ENCODE peak calls at places on chromosomes 3 and 15, in ten cellular contexts. B is body of pancreas; P is GM06990; E is hepatocyte; Q is psoas muscle; U is Peyer's patch; Y is keratinocyte; N is IMR-90; R is bronchial epithelial cell; L is CD8-positive, alpha-beta T cell. O is an unnamed sample. For H3K36me3 and H3K27me3, the result is how much of the 10 kb centered on the place peaks cover.

GRCh38 chr15:80645494-80646065 is 49.5 kb upstream of the ABHD17C start:
- DNase-seq in B (no peak), P (no peak), E (no peak), Q (no peak), U (no peak), Y (no peak), N (peak), R (no peak), L (no peak), O (no peak)

GRCh38 chr3:111667621-111668239 is 72.6 kb upstream of the ZBED2 start:
- DNase-seq in B (no peak), P (peak), E (no peak), Q (peak), U (no peak), Y (no peak), N (peak), R (peak), L (peak), O (no peak)

GRCh38 chr15:74242296-74242929 is 6.3 kb downstream of the CCDC33 start:
- DNase-seq in B (peak), P (no peak), E (peak), Q (peak), U (no peak), Y (no peak), N (peak), R (no peak), L (no peak), O (peak)

GRCh38 chr15:36067483-36068274 is 511.7 kb upstream of the CDIN1 start:
- DNase-seq in B (no peak), P (no peak), E (no peak), Q (no peak), U (no peak), Y (no peak), N (no peak), R (no peak), L (no peak), O (no peak)

GRCh38 chr3:152404976-152405375 is 136.2 kb downstream of the MBNL1 start:
- DNase-seq in B (no peak), P (no peak), E (no peak), Q (no peak), U (no peak), Y (no peak), N (no peak), R (no peak), L (no peak), O (no peak)

GRCh38 chr15:88690331-88690730 is 51.5 kb downstream of the ISG20 start:
- DNase-seq in B (no peak), P (no peak), E (no peak), Q (no peak), U (no peak), Y (no peak), N (no peak), R (peak), L (no peak), O (no peak)

GRCh38 chr3:22241110-22241509 is 490.1 kb upstream of the ZNF385D start:
- DNase-seq in B (no peak), P (no peak), E (no peak), Q (no peak), U (no peak), Y (no peak), N (no peak), R (no peak), L (no peak), O (no peak)

GRCh38 chr3:157248590-157249425 is 88.9 kb upstream of the CCNL1 start:
- DNase-seq in B (peak), P (no peak), E (peak), Q (no peak), U (no peak), Y (no peak), N (peak), R (peak), L (no peak), O (peak)

GRCh38 chr3:111594205-111594604 is 941 bp downstream of the ZBED2 start:
- DNase-seq in B (no peak), P (no peak), E (no peak), Q (no peak), U (no peak), Y (no peak), N (peak), R (peak), L (no peak), O (peak)

GRCh38 chr15:67556964-67557570 is 14.6 kb downstream of the MAP2K5 start:
- DNase-seq in B (no peak), P (no peak), E (no peak), Q (no peak), U (no peak), Y (no peak), N (no peak), R (no peak), L (no peak), O (no peak)

GRCh38 chr3:107542665-107543064 is 19.9 kb downstream of the BBX start:
- DNase-seq in B (no peak), P (no peak), E (no peak), Q (no peak), U (no peak), Y (no peak), N (peak), R (no peak), L (no peak), O (no peak)

GRCh38 chr15:44706946-44707636 is 4.0 kb downstream of the PATL2 start:
- DNase-seq in B (no peak), P (no peak), E (peak), Q (no peak), U (peak), Y (no peak), N (no peak), R (peak), L (no peak), O (no peak)

GRCh38 chr15:90872481-90873184 is 4.2 kb downstream of the FURIN start:
- DNase-seq in B (peak), P (no peak), E (peak), Q (no peak), U (peak), Y (no peak), N (peak), R (peak), L (no peak), O (peak)

GRCh38 chr15:62914461-62915079 is 128.0 kb upstream of the TPM1 start:
- DNase-seq in B (no peak), P (no peak), E (no peak), Q (no peak), U (no peak), Y (no peak), N (no peak), R (no peak), L (no peak), O (no peak)

GRCh38 chr3:5202267-5202666 is 14.8 kb downstream of the EDEM1 start:
- DNase-seq in B (no peak), P (no peak), E (no peak), Q (no peak), U (no peak), Y (no peak), N (no peak), R (no peak), L (no peak), O (no peak)

GRCh38 chr3:186380622-186381380 is 18.8 kb upstream of the DGKG start:
- DNase-seq in B (no peak), P (no peak), E (no peak), Q (no peak), U (no peak), Y (no peak), N (peak), R (peak), L (no peak), O (peak)

GRCh38 chr3:45946307-45946706 is 3.0 kb downstream of the CXCR6 start:
- DNase-seq in B (no peak), P (no peak), E (no peak), Q (no peak), U (no peak), Y (no peak), N (no peak), R (no peak), L (no peak), O (no peak)

GRCh38 chr15:89690276-89691218 is at the start of the genes PEX11A and WDR93:
- DNase-seq in B (peak), P (peak), E (peak), Q (peak), U (peak), Y (peak), N (peak), R (peak), L (peak), O (peak)

GRCh38 chr3:40616420-40616819 is 91.7 kb downstream of the ZNF621 start:
- DNase-seq in B (no peak), P (no peak), E (no peak), Q (no peak), U (no peak), Y (no peak), N (no peak), R (no peak), L (no peak), O (no peak)

GRCh38 chr3:40615916-40616315 is 91.2 kb downstream of the ZNF621 start:
- DNase-seq in B (no peak), P (no peak), E (no peak), Q (no peak), U (no peak), Y (no peak), N (no peak), R (no peak), L (no peak), O (no peak)

GRCh38 chr3:40613306-40613705 is 88.5 kb downstream of the ZNF621 start:
- DNase-seq in B (no peak), P (no peak), E (no peak), Q (no peak), U (no peak), Y (no peak), N (no peak), R (no peak), L (no peak), O (no peak)

GRCh38 chr3:40617084-40617483 is 92.3 kb downstream of the ZNF621 start:
- DNase-seq in B (no peak), P (no peak), E (no peak), Q (no peak), U (no peak), Y (no peak), N (no peak), R (no peak), L (no peak), O (no peak)

DNA sequence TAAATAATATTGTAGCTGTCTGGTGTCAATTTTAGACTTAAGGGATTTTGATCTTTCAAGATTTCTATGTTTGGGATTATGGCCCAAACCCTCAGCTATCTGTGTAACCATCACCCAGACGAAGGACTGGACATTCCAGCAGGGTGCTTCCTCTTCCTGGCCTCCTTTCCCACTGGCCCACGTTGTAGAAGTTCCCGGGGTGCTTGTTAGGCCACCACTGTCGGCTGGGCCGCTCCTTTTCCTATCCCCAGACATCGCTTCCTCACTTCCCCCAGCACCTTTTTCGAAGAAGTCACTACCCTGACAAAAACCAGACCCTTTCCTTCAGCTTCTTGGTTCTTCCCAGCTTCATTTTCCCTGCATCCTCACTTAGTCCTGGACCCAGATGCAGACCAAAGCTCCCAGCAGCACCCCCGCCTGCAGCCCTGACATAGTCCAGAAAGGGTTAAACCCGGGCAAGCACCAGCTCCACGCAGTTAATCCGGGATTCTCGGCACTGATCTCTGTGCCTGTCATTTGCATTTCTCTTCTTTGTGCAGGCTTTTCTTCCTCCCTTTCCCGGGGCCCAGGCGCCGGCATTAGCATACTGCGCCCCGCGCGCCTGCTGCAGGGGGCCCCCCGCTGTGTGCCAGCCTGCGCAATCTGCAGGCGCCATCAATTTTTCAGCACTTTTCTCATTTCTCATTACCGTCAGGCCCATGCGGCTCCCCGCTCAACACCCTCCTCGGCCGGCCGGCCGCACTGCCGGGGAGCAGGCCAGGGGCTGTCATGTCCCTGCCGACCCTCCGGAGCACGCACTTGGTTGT is 90.6 kb downstream of the ZNF621 start:
- DNase-seq in B (no peak), P (no peak), E (peak), Q (no peak), U (no peak), Y (no peak), N (no peak), R (no peak), L (no peak), O (no peak)
- H3K4me3 ChIP-seq in B (no peak), P (no peak), E (no peak), Q (no peak), U (no peak), Y (no peak), N (no peak), R (no peak), L (no peak), O (no peak)

GRCh38 chr3:134260984-134261383 is 10.3 kb upstream of the RYK start:
- DNase-seq in B (no peak), P (no peak), E (no peak), Q (no peak), U (no peak), Y (no peak), N (no peak), R (peak), L (no peak), O (no peak)
- H3K36me3 ChIP-seq in B (under half), P (under half), E (under half), Q (under half), U (under half), Y (under half), N (under half), R (under half), L (under half), O (under half)

GRCh38 chr3:168864107-168865021 is 768.6 kb upstream of the GOLIM4 start:
- DNase-seq in B (no peak), P (no peak), E (no peak), Q (no peak), U (no peak), Y (no peak), N (no peak), R (no peak), L (no peak), O (no peak)
- H3K27me3 ChIP-seq in B (under half), P (under half), E (under half), Q (under half), U (under half), Y (under half), N (under half), R (under half), L (under half), O (under half)

GRCh38 chr3:119662604-119663377 is 2.4 kb upstream of the POPDC2 start:
- DNase-seq in B (no peak), P (no peak), E (no peak), Q (no peak), U (no peak), Y (no peak), N (peak), R (no peak), L (no peak), O (peak)

GRCh38 chr3:119658994-119659393 is 1.4 kb downstream of the POPDC2 start:
- DNase-seq in B (no peak), P (no peak), E (no peak), Q (no peak), U (no peak), Y (no peak), N (no peak), R (no peak), L (no peak), O (no peak)

GRCh38 chr3:119659584-119660291 is 651 bp downstream of the POPDC2 start:
- DNase-seq in B (no peak), P (no peak), E (no peak), Q (no peak), U (no peak), Y (no peak), N (no peak), R (no peak), L (no peak), O (no peak)

GRCh38 chr3:119657887-119658702 is 2.3 kb downstream of the POPDC2 start:
- DNase-seq in B (no peak), P (no peak), E (no peak), Q (no peak), U (no peak), Y (no peak), N (no peak), R (no peak), L (no peak), O (no peak)

DNA sequence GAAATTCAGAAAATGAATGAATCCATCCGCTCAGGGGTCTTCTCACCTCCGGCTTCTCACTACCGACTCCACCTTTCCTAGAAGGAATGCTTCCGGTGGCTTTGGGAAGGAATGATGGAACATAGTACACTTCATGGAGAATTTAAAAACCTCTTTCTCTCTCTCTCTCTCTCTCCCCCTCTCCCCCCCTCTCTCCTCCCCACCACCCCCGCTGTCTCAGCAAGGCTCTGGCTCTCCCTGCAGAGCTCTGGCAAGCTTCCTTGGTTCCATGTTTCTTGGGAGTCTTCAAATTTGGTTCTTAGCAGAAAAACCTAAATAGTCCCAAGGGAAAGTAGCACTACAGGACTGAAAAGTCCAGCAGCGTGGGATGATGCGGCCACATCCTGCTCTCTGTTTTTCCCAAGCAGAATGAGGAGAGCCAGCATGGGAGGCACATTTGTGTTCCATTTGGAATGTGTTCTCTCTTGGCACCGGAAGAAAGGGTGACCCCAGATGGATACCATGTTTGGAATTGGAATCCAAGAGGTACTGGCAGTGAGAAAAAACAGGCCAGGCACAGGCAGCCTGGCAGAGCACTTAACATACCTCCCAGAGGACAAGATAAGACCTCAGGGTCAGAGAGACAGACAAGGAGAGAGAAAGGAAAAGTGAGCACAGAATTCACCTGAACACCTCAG is at the start of gene POPDC2:
- DNase-seq in B (no peak), P (no peak), E (no peak), Q (no peak), U (no peak), Y (no peak), N (no peak), R (no peak), L (no peak), O (no peak)
- H3K4me3 ChIP-seq in B (no peak), P (no peak), E (no peak), Q (peak), U (no peak), Y (no peak), N (no peak), R (no peak), L (no peak), O (no peak)

DNA sequence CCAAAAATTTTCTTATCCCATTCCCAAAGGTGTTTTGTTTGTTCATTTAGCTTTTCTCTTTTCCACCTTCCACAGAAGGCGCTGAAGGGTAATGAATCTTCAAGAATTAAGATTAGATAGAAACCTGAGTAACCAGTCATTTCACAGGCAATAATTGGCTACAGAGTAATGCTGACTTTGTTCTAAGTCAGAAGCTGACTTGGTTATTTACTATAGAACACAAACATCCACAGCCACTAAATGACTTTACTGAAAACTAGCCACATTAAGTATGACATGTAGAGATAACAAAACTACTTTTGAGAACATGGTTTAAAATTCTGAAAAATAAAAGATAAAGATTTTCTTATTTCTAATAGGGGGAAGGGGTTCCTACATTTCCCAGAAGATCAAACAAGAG is 7.8 kb downstream of the CLDND1 start:
- DNase-seq in B (no peak), P (no peak), E (no peak), Q (no peak), U (no peak), Y (no peak), N (no peak), R (no peak), L (no peak), O (no peak)
- H3K36me3 ChIP-seq in B (under half), P (under half), E (under half), Q (under half), U (under half), Y (under half), N (under half), R (under half), L (under half), O (half or more)

GRCh38 chr15:96323250-96324162 is 7.0 kb upstream of the NR2F2 start:
- DNase-seq in B (no peak), P (no peak), E (no peak), Q (no peak), U (no peak), Y (no peak), N (no peak), R (no peak), L (no peak), O (no peak)
- H3K27me3 ChIP-seq in B (under half), P (under half), E (under half), Q (under half), U (under half), Y (under half), N (under half), R (under half), L (under half), O (under half)

GRCh38 chr3:50502584-50503423 is 630 bp downstream of the CACNA2D2 start:
- DNase-seq in B (no peak), P (no peak), E (peak), Q (no peak), U (no peak), Y (no peak), N (no peak), R (no peak), L (no peak), O (no peak)
- H3K4me3 ChIP-seq in B (no peak), P (no peak), E (peak), Q (peak), U (peak), Y (no peak), N (no peak), R (no peak), L (peak), O (no peak)

DNA sequence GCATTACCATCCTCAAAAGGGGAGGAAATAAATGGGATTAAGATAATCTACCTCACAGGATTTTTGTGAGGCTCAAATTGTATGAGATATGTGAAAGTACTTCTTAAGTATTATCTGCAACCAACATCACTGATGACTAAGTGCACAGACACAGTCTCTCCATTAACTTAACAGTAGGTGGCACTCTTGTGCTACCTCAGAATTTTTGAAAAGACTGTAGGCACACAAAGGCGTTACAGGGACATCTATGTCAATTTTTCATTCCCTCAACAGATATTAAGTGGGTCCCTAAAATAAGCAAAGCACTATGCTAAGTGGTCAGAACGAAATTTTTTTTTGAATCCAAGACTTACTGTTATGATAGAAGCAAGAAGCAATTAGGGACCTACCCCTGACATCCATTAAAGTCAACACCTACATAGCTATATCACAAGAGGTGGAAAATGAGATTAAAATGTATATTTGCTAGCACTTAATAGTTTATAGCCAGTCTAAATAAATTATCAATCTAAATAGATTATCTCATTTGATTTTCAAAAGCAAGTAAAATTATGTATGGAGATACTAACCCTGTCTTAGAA is 52.9 kb downstream of the RYK start:
- DNase-seq in B (no peak), P (peak), E (peak), Q (no peak), U (no peak), Y (peak), N (peak), R (peak), L (no peak), O (no peak)
- H3K36me3 ChIP-seq in B (under half), P (under half), E (under half), Q (under half), U (under half), Y (under half), N (under half), R (under half), L (under half), O (half or more)

DNA sequence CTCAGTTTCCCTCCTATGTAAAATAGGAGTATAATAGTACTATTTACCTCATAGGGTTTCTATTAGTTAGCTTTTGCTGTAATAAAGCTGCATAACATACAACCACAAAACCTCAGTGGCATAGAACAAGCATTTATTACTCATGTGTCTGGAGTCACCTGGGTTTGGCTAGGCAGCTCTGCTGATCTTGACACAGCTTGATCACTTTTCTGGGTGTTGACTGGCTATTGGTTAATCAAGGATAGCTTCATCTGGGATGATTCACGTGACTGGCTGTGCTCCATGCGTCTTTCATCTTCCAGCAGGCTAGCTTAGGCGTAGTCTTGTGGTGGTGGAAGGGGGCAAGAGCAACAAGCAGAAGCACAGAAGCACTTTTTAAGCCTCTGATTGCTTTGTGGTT is 112.6 kb downstream of the SQOR start:
- DNase-seq in B (no peak), P (no peak), E (no peak), Q (no peak), U (no peak), Y (peak), N (no peak), R (peak), L (no peak), O (peak)
- H3K27me3 ChIP-seq in B (under half), P (under half), E (under half), Q (under half), U (under half), Y (under half), N (under half), R (under half), L (under half), O (under half)

GRCh38 chr3:37348736-37349396 is 174.5 kb upstream of the LRRFIP2 start:
- DNase-seq in B (no peak), P (no peak), E (no peak), Q (no peak), U (no peak), Y (no peak), N (no peak), R (no peak), L (no peak), O (no peak)
- H3K4me3 ChIP-seq in B (no peak), P (no peak), E (no peak), Q (no peak), U (no peak), Y (no peak), N (no peak), R (no peak), L (no peak), O (no peak)

O was measured in MG63.